ENCODE peak calls at places on chromosomes 3 and 15, in nine cellular contexts. Q is heart left ventricle, G is cortex of kidney, M is GM12865, A is fibroblast of lung, K is amniotic stem cell, J is mesothelial cell of epicardium, Z is mammary epithelial cell, O is brain microvascular endothelial cell. P is an unnamed sample.

GRCh38 chr15:81491414-81492101 is 117.5 kb upstream of the TMC3 start:
- DNase-seq in O (no peak), Z (peak), K (no peak), J (no peak), M (no peak), Q (no peak), G (no peak), A (no peak), P (no peak)

GRCh38 chr3:42710323-42711021 is 7.9 kb upstream of the HHATL start:
- DNase-seq in Q (peak), A (no peak), O (no peak), K (no peak), J (no peak), G (no peak), M (no peak), Z (no peak), P (no peak)

GRCh38 chr3:37824954-37825328 is 36.7 kb upstream of the CTDSPL start:
- DNase-seq in K (no peak), Q (no peak), Z (peak), G (no peak), O (no peak), J (no peak), A (no peak), M (no peak), P (no peak)

GRCh38 chr3:142902356-142902755 is 13.5 kb upstream of the PCOLCE2 start:
- DNase-seq in J (no peak), G (no peak), O (no peak), A (no peak), Q (no peak), M (no peak), Z (no peak), K (no peak), P (no peak)

GRCh38 chr3:184448321-184449160 is 68.7 kb downstream of the CHRD start:
- DNase-seq in Z (peak), K (no peak), Q (no peak), G (no peak), M (no peak), A (peak), O (peak), J (no peak), P (no peak)

GRCh38 chr3:36993326-36994283 is at the start of gene MLH1:
- DNase-seq in K (no peak), A (peak), Q (peak), J (peak), M (peak), G (no peak), Z (peak), O (peak), P (peak)

GRCh38 chr3:40873456-40873855 is 325.8 kb upstream of the CTNNB1 start:
- DNase-seq in M (no peak), A (no peak), K (no peak), G (no peak), Z (no peak), Q (no peak), J (no peak), O (no peak), P (no peak)

GRCh38 chr3:32229565-32229964 is 8.9 kb upstream of the CMTM8 start:
- DNase-seq in M (no peak), A (no peak), J (no peak), O (no peak), G (no peak), K (no peak), Q (no peak), Z (no peak), P (no peak)

GRCh38 chr3:172182797-172183196 is 143.4 kb downstream of the FNDC3B start:
- DNase-seq in A (no peak), Z (peak), Q (no peak), J (no peak), K (no peak), O (no peak), M (no peak), G (no peak), P (no peak)

GRCh38 chr3:17424137-17424536 is 318.3 kb downstream of the TBC1D5 start:
- DNase-seq in M (peak), A (peak), G (no peak), Q (no peak), O (no peak), J (no peak), Z (no peak), K (no peak), P (no peak)

GRCh38 chr3:64030741-64031140 is 7.4 kb upstream of the PSMD6 start:
- DNase-seq in J (peak), K (no peak), G (no peak), A (peak), M (peak), Z (peak), Q (peak), O (peak), P (peak)

GRCh38 chr3:140355481-140355880 is 322.4 kb upstream of the TRIM42 start:
- DNase-seq in M (no peak), A (no peak), Z (no peak), O (no peak), G (no peak), K (no peak), J (no peak), Q (no peak), P (no peak)

GRCh38 chr15:58307313-58307961 is 124.4 kb upstream of the LIPC start:
- DNase-seq in G (no peak), O (no peak), M (no peak), Q (no peak), A (peak), Z (no peak), J (no peak), K (peak), P (no peak)

GRCh38 chr15:94972314-94972713 is 741.0 kb downstream of the MCTP2 start:
- DNase-seq in G (no peak), Q (no peak), A (no peak), O (peak), Z (peak), J (no peak), M (no peak), K (no peak), P (no peak)

GRCh38 chr3:160763073-160763472 is 7.0 kb downstream of the PPM1L start:
- DNase-seq in A (no peak), M (no peak), K (no peak), Q (no peak), O (no peak), J (no peak), Z (no peak), G (no peak), P (no peak)

GRCh38 chr15:51752918-51753317 is 1.5 kb downstream of the TMOD2 start:
- DNase-seq in Q (no peak), O (no peak), K (no peak), M (no peak), A (no peak), G (no peak), J (no peak), Z (no peak), P (no peak)

GRCh38 chr3:94159062-94159726 is 96.3 kb downstream of the NSUN3 start:
- DNase-seq in A (peak), M (no peak), K (no peak), G (no peak), O (peak), Z (peak), J (no peak), Q (no peak), P (no peak)

GRCh38 chr15:98649996-98650870 is 1.9 kb downstream of the IGF1R start:
- DNase-seq in G (no peak), Q (peak), M (peak), O (no peak), A (peak), Z (peak), K (no peak), J (no peak), P (peak)

GRCh38 chr3:105362021-105362665 is 4.6 kb upstream of the ALCAM start:
- DNase-seq in G (no peak), K (no peak), Q (no peak), O (no peak), A (peak), M (no peak), Z (peak), J (no peak), P (no peak)

P was measured in lower lobe of right lung.